ENCODE peak calls at places on chromosomes 7 and 10, in nine cellular contexts. S is heart right ventricle; F is stimulated activated CD8-positive, alpha-beta memory T cell treated with anti-CD3 and anti-CD28 coated beads, Interleukin-2, amount 100 ng/mL, for 48 hours; W is Panc1; D is T follicular helper cell; U is AG09319; A is HEK293T; Z is cardiac fibroblast; T is GM23248. M is an unnamed sample.

GRCh38 chr10:31340343-31340742 is 21.3 kb downstream of the ZEB1 start:
- DNase-seq in Z (peak), U (no peak), A (no peak), D (no peak), W (no peak), F (no peak), T (no peak), S (no peak), M (no peak)

GRCh38 chr10:69464801-69465401 is 13.6 kb downstream of the TSPAN15 start:
- DNase-seq in S (no peak), F (no peak), U (no peak), A (no peak), W (no peak), D (no peak), T (no peak), Z (no peak), M (peak)

GRCh38 chr7:137482466-137482865 is 138.9 kb upstream of the PTN start:
- DNase-seq in D (no peak), S (no peak), U (no peak), T (no peak), W (no peak), F (no peak), Z (no peak), A (no peak), M (no peak)

GRCh38 chr7:105493928-105494325 is 28.1 kb downstream of the PUS7 start:
- DNase-seq in U (peak), F (no peak), A (no peak), T (peak), Z (peak), D (no peak), S (no peak), W (no peak), M (no peak)

GRCh38 chr7:157760004-157760730 is 423.4 kb downstream of the DNAJB6 start:
- DNase-seq in T (no peak), W (no peak), D (no peak), S (no peak), U (no peak), F (no peak), Z (no peak), A (no peak), M (no peak)

GRCh38 chr10:5488272-5489161 is 10.9 kb downstream of the CALML5 start:
- DNase-seq in F (no peak), Z (no peak), T (no peak), U (no peak), A (no peak), S (no peak), D (no peak), W (no peak), M (no peak)

GRCh38 chr10:26574783-26575182 is 122.7 kb upstream of the PDSS1 start:
- DNase-seq in D (no peak), F (no peak), U (no peak), T (no peak), A (no peak), S (no peak), Z (no peak), W (no peak), M (no peak)

GRCh38 chr7:55018361-55019328 is at the start of gene EGFR:
- DNase-seq in T (peak), D (no peak), Z (peak), W (no peak), A (peak), F (no peak), U (peak), S (peak), M (peak)

GRCh38 chr7:28623863-28624262 is 211.5 kb downstream of the CREB5 start:
- DNase-seq in S (no peak), D (no peak), F (no peak), A (no peak), W (no peak), Z (no peak), T (no peak), U (no peak), M (no peak)

GRCh38 chr10:111076682-111077661 is at the start of gene ADRA2A:
- DNase-seq in T (peak), U (no peak), W (no peak), D (no peak), S (no peak), Z (peak), A (peak), F (no peak), M (peak)

GRCh38 chr10:3090914-3091313 is 23.6 kb downstream of the PFKP start:
- DNase-seq in Z (peak), T (peak), F (no peak), U (no peak), W (no peak), S (peak), A (no peak), D (no peak), M (no peak)

GRCh38 chr10:17257466-17258321 is 29.7 kb downstream of the VIM start:
- DNase-seq in U (peak), T (peak), A (peak), D (peak), F (no peak), S (peak), W (no peak), Z (peak), M (peak)

GRCh38 chr10:114593240-114593792 is 64.8 kb downstream of the ABLIM1 start:
- DNase-seq in F (no peak), A (no peak), T (no peak), S (no peak), W (no peak), Z (no peak), D (no peak), U (no peak), M (no peak)

GRCh38 chr10:33612116-33612515 is 277.6 kb upstream of the NRP1 start:
- DNase-seq in Z (peak), D (no peak), S (no peak), A (no peak), U (no peak), T (peak), W (no peak), F (no peak), M (no peak)

GRCh38 chr7:13628231-13629001 is 361.1 kb downstream of the ETV1 start:
- DNase-seq in Z (peak), D (no peak), A (no peak), S (no peak), U (no peak), T (peak), F (no peak), W (no peak), M (no peak)

GRCh38 chr10:93437000-93437945 is 44.9 kb downstream of the MYOF start:
- DNase-seq in F (no peak), S (peak), D (no peak), A (peak), T (peak), U (peak), Z (peak), W (peak), M (no peak)

GRCh38 chr7:131865911-131866310 is 309.5 kb upstream of the PODXL start:
- DNase-seq in Z (no peak), S (no peak), A (no peak), U (no peak), D (no peak), F (no peak), T (no peak), W (no peak), M (no peak)

GRCh38 chr7:148987751-148988512 is 40.4 kb downstream of the PDIA4 start:
- DNase-seq in F (no peak), S (no peak), T (peak), Z (no peak), D (no peak), W (no peak), U (no peak), A (peak), M (no peak)

GRCh38 chr10:37124532-37124931 is 866 bp upstream of the ANKRD30A start:
- DNase-seq in D (no peak), S (no peak), A (no peak), Z (no peak), U (no peak), F (no peak), T (no peak), W (no peak), M (no peak)

GRCh38 chr7:144768633-144769032 is 67.2 kb downstream of the TPK1 start:
- DNase-seq in D (no peak), T (no peak), W (no peak), S (no peak), F (no peak), Z (no peak), A (no peak), U (no peak), M (no peak)

GRCh38 chr7:31120800-31121513 is 68.8 kb downstream of the ADCYAP1R1 start:
- DNase-seq in A (no peak), W (no peak), Z (no peak), U (no peak), S (no peak), T (no peak), D (no peak), F (no peak), M (no peak)

GRCh38 chr10:15742831-15743230 is 23.1 kb upstream of the ITGA8 start:
- DNase-seq in W (no peak), D (no peak), Z (no peak), S (no peak), T (no peak), U (no peak), F (no peak), A (no peak), M (no peak)

GRCh38 chr10:43396061-43396927 is 12.7 kb downstream of the HNRNPF start:
- DNase-seq in Z (peak), D (peak), A (peak), S (peak), W (no peak), T (peak), F (peak), U (no peak), M (peak)

GRCh38 chr7:20554072-20554471 is 61.4 kb upstream of the ABCB5 start:
- DNase-seq in U (no peak), W (no peak), A (no peak), D (no peak), Z (no peak), T (no peak), F (no peak), S (no peak), M (no peak)

GRCh38 chr10:120436431-120437142 is 20.4 kb upstream of the PLPP4 start:
- DNase-seq in T (peak), W (no peak), U (no peak), S (no peak), A (no peak), Z (no peak), D (no peak), F (no peak), M (no peak)

GRCh38 chr10:124323145-124323725 is 95.5 kb downstream of the OAT start:
- DNase-seq in Z (no peak), D (no peak), U (no peak), A (no peak), W (no peak), T (peak), S (no peak), F (no peak), M (no peak)

GRCh38 chr7:41698726-41699125 is 4.2 kb downstream of the INHBA start:
- DNase-seq in U (no peak), S (no peak), F (no peak), A (no peak), Z (peak), T (peak), W (no peak), D (no peak), M (no peak)

GRCh38 chr7:69599211-69599878 is 1.1 kb downstream of the AUTS2 start:
- DNase-seq in F (no peak), D (no peak), T (peak), W (no peak), Z (no peak), U (no peak), S (no peak), A (no peak), M (peak)

GRCh38 chr7:37267251-37267650 is 181.4 kb downstream of the ELMO1 start:
- DNase-seq in Z (no peak), S (no peak), T (no peak), A (no peak), F (no peak), U (no peak), W (no peak), D (no peak), M (no peak)

GRCh38 chr7:135536160-135536559 is 21.6 kb upstream of the NUP205 start:
- DNase-seq in D (no peak), W (no peak), T (peak), S (no peak), Z (peak), F (no peak), U (no peak), A (no peak), M (no peak)

M was measured in glutamatergic neuron.